ENCODE peak calls at places on chromosomes 11 and 22, in four cellular contexts. T is IMR-90, S is H9, W is mesenchymal stem cell. Z is an unnamed sample.

GRCh38 chr22:36587289-36588154 is 58.6 kb upstream of the EIF3D start:
- DNase-seq in T (peak; percentile 67), S (no peak), W (no peak), Z (no peak)

GRCh38 chr11:103537904-103538502 is 428.8 kb downstream of the DYNC2H1 start:
- DNase-seq in T (peak; percentile 47), S (no peak), W (peak; percentile 26), Z (no peak)

GRCh38 chr11:128208329-128209220 is 378.8 kb downstream of the ETS1 start:
- DNase-seq in T (peak; percentile 93), S (no peak), W (peak; percentile 69), Z (no peak)

GRCh38 chr11:64358907-64359711 is at the start of gene RPS6KA4:
- DNase-seq in T (peak; percentile 58), S (no peak), W (peak; percentile 72), Z (peak; percentile 57)

GRCh38 chr22:45612940-45613339 is 58.7 kb upstream of the ATXN10 start:
- DNase-seq in T (no peak), S (no peak), W (no peak), Z (no peak)

GRCh38 chr11:128872094-128872493 is 5.0 kb upstream of the KCNJ1 start:
- DNase-seq in T (no peak), S (no peak), W (no peak), Z (no peak)

GRCh38 chr11:57216463-57216862 is 20.6 kb downstream of the APLNR start:
- DNase-seq in T (no peak), S (no peak), W (no peak), Z (no peak)

GRCh38 chr11:71518506-71519471 is 8.3 kb upstream of the KRTAP5-7 start:
- DNase-seq in T (no peak), S (no peak), W (no peak), Z (no peak)

GRCh38 chr11:118098996-118099837 is 12.5 kb upstream of the SMIM35 start:
- DNase-seq in T (no peak), S (peak; percentile 57), W (no peak), Z (no peak)

GRCh38 chr11:118533769-118534729 is 3.1 kb downstream of the TMEM25 start:
- DNase-seq in T (no peak), S (no peak), W (no peak), Z (no peak)

GRCh38 chr22:49589301-49589700 is 238.4 kb downstream of the BRD1 start:
- DNase-seq in T (no peak), S (no peak), W (no peak), Z (no peak)

GRCh38 chr11:68314203-68314885 is 2.0 kb downstream of the LRP5 start:
- DNase-seq in T (no peak), S (peak; percentile 47), W (peak; percentile 50), Z (no peak)

GRCh38 chr22:17587631-17588030 is 24.3 kb downstream of the SLC25A18 start:
- DNase-seq in T (no peak), S (no peak), W (no peak), Z (no peak)

GRCh38 chr11:44899959-44900358 is 50.7 kb downstream of the TP53I11 start:
- DNase-seq in T (peak; percentile 71), S (peak; percentile 83), W (peak; percentile 78), Z (no peak)

GRCh38 chr11:116701297-116701801 is 71.4 kb downstream of the BUD13 start:
- DNase-seq in T (no peak), S (peak; percentile 17), W (no peak), Z (no peak)

GRCh38 chr22:42805016-42805997 is 51.8 kb downstream of the ARFGAP3 start:
- DNase-seq in T (no peak), S (peak; percentile 34), W (no peak), Z (no peak)

GRCh38 chr11:104260456-104260855 is 96.5 kb upstream of the PDGFD start:
- DNase-seq in T (no peak), S (no peak), W (no peak), Z (no peak)

GRCh38 chr22:16807109-16807508 is 18.1 kb downstream of the XKR3 start:
- DNase-seq in T (no peak), S (no peak), W (no peak), Z (no peak)

GRCh38 chr11:12640926-12641849 is 33.0 kb upstream of the TEAD1 start:
- DNase-seq in T (no peak), S (no peak), W (peak; percentile 18), Z (no peak)

GRCh38 chr22:23534201-23534850 is 45.8 kb downstream of the IGLL1 start:
- DNase-seq in T (no peak), S (peak; percentile 41), W (no peak), Z (no peak)

GRCh38 chr22:36232715-36233401 is 6.5 kb downstream of the APOL2 start:
- DNase-seq in T (no peak), S (no peak), W (no peak), Z (no peak)

GRCh38 chr22:38467904-38468760 is at the start of gene KDELR3:
- DNase-seq in T (peak; percentile 71), S (no peak), W (peak; percentile 71), Z (no peak)

GRCh38 chr11:35796542-35796941 is 134.0 kb downstream of the TRIM44 start:
- DNase-seq in T (peak; percentile 49), S (no peak), W (peak; percentile 77), Z (no peak)

GRCh38 chr11:20163778-20164133 is 3.5 kb upstream of the DBX1 start:
- DNase-seq in T (no peak), S (no peak), W (no peak), Z (peak; percentile 61)

GRCh38 chr22:24583221-24583971 is 9.5 kb downstream of the LRRC75B start:
- DNase-seq in T (peak; percentile 15), S (no peak), W (no peak), Z (no peak)

GRCh38 chr11:27161071-27161470 is 120.5 kb downstream of the BBOX1 start:
- DNase-seq in T (peak; percentile 68), S (no peak), W (peak; percentile 20), Z (no peak)

GRCh38 chr11:125207866-125208425 is 43.4 kb downstream of the PKNOX2 start:
- DNase-seq in T (peak; percentile 60), S (no peak), W (no peak), Z (no peak)

GRCh38 chr11:104151404-104152204 is 12.3 kb downstream of the PDGFD start:
- DNase-seq in T (no peak), S (no peak), W (peak; percentile 17), Z (no peak)

GRCh38 chr11:7421136-7421535 is 64.2 kb upstream of the OLFML1 start:
- DNase-seq in T (no peak), S (no peak), W (no peak), Z (no peak)

GRCh38 chr11:7418061-7418460 is 67.2 kb upstream of the OLFML1 start:
- DNase-seq in T (no peak), S (no peak), W (no peak), Z (no peak)

GRCh38 chr11:7416080-7416479 is 69.2 kb upstream of the OLFML1 start:
- DNase-seq in T (no peak), S (no peak), W (no peak), Z (no peak)

GRCh38 chr11:7417328-7417727 is 68.0 kb upstream of the OLFML1 start:
- DNase-seq in T (no peak), S (no peak), W (no peak), Z (no peak)

GRCh38 chr11:7418916-7419315 is 66.4 kb upstream of the OLFML1 start:
- DNase-seq in T (no peak), S (no peak), W (no peak), Z (no peak)
- H3K27ac ChIP-seq in T (no peak overlapping the region), S (no peak overlapping the region), W (no peak overlapping the region), Z (no peak overlapping the region)

DNA sequence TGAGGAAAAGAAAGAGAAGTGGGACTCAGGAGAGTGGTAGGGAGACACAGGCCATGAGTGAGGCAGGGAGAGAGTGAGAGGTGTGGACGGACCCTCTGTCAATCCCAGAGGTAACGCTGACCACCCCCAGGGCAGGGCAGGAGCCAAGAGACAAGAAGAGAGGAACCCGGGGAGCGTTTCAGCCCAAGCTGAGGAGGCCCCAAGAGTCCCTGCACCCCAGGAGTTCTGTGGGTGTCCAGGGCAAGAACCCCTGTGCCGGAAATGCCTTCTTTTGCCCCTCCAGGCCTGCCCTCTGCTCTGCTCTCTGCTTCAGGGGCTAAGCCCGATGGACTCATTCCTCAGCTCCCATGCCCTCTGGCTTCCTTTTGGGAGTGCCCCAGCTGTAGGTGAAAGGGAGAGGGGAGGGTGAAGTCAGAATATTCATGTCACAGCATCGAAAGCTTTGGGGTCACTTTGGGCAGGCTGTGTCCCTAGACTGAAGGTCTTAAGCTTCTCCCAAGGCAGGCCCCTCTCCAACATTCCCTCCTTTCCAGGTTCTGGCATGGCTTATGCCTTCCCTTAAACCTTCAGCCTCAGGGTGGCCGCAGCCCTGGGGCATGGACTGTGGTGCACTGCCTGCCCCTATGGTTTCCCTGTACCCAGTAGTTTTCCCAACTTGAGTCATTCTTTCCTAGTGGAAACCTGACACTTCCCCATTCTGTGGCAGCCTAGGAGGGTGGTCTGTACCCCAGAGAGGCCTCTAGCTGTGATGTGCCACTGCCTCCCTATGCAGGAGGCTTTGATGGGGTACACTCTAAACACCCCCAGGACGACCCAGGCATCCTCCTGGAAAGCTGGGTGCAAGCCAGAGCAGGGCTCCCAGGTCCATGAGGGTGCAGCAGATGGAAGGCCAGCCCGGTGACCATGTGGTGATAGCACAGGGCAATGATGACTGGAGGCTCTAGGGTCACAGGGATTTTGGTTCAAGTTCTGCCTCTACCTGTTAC is 27.1 kb downstream of the MYEOV start:
- DNase-seq in T (peak; percentile 52), S (no peak), W (peak; percentile 57), Z (no peak)
- H3K4me2 ChIP-seq in T (peak overlapping the region; percentile 9), S (no peak overlapping the region), W (peak overlapping the region; percentile 35), Z (no peak overlapping the region)

GRCh38 chr22:19620742-19621371 is 93.4 kb upstream of the SEPTIN5 start:
- DNase-seq in T (no peak), S (no peak), W (no peak), Z (no peak)
- H2BK15ac ChIP-seq in T (no peak overlapping the region), S (no peak overlapping the region), W (no peak overlapping the region), Z (no peak overlapping the region)

DNA sequence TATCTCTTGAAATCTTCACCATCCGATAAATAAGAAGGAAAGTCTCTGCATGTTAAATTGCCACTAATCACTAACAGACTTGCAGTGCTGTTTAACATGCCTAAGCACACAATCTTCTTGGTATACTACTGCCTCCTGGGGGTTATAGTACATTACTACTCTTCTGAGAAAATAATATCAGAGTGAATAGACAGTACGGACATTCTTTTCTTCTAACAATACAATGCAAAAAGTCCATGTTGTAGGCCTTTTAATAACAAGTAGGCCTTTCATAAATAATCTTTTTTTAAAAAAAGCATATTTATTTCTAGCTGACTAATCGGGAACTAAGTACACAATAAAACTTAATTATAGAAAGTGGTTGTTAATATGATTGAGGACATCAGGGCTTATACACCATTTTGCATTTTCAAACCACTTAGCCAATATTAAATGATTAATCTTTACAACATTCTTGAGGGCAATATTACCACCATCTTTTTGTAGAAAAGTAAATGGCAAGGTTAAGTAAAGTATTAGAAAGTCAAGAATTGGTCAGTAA is 84.8 kb downstream of the TTC28 start:
- DNase-seq in T (peak; percentile 77), S (no peak), W (peak; percentile 68), Z (peak; percentile 35)
- H3K27ac ChIP-seq in T (no peak overlapping the region), S (no peak overlapping the region), W (no peak overlapping the region), Z (no peak overlapping the region)

GRCh38 chr11:61279934-61280656 is 15.0 kb downstream of the VWCE start:
- DNase-seq in T (peak; percentile 58), S (no peak), W (no peak), Z (no peak)
- H3K4me2 ChIP-seq in T (no peak overlapping the region), S (no peak overlapping the region), W (no peak overlapping the region), Z (no peak overlapping the region)

GRCh38 chr11:2138075-2138435 is 1.1 kb downstream of the IGF2 start:
- DNase-seq in T (no peak), S (no peak), W (no peak), Z (no peak)

GRCh38 chr11:2136209-2136951 is 2.8 kb downstream of the IGF2 start:
- DNase-seq in T (no peak), S (no peak), W (no peak), Z (no peak)

GRCh38 chr11:2138436-2139117 is 612 bp downstream of the IGF2 start:
- DNase-seq in T (no peak), S (no peak), W (peak; percentile 54), Z (no peak)

GRCh38 chr11:2136952-2137201 is 2.3 kb downstream of the IGF2 start:
- DNase-seq in T (no peak), S (peak; percentile 57), W (no peak), Z (no peak)

GRCh38 chr11:2137202-2138071 is 1.8 kb downstream of the IGF2 start:
- DNase-seq in T (peak; percentile 48), S (peak; percentile 86), W (peak; percentile 87), Z (peak; percentile 80)
- H2BK15ac ChIP-seq in T (no peak overlapping the region), S (no peak overlapping the region), W (peak overlapping the region; percentile 70), Z (peak overlapping the region; percentile 98)